ENCODE peak calls at places on chromosomes 12 and 14, in six cellular contexts. I, W, Q, N, L and G are unnamed samples.

GRCh38 chr12:1533602-1534304 is 60.6 kb downstream of the FBXL14 start:
- DNase-seq in I (no peak), L (no peak), N (peak), Q (no peak), W (peak), G (peak)

GRCh38 chr14:29458547-29458946 is 469.1 kb downstream of the PRKD1 start:
- DNase-seq in N (no peak), L (no peak), Q (no peak), I (no peak), W (peak), G (no peak)

GRCh38 chr12:101086490-101086889 is 123.5 kb downstream of the SLC5A8 start:
- DNase-seq in W (no peak), I (no peak), Q (no peak), L (no peak), N (no peak), G (no peak)

GRCh38 chr12:47219243-47219642 is 139.5 kb upstream of the AMIGO2 start:
- DNase-seq in Q (no peak), L (no peak), W (no peak), I (no peak), N (peak), G (no peak)

GRCh38 chr12:47725091-47725772 is at the start of gene ENDOU:
- DNase-seq in N (no peak), W (no peak), L (no peak), I (no peak), Q (no peak), G (no peak)

GRCh38 chr12:85057370-85057963 is 21.3 kb downstream of the LRRIQ1 start:
- DNase-seq in N (no peak), W (peak), Q (no peak), I (no peak), L (no peak), G (peak)

GRCh38 chr14:33282181-33282580 is 343.5 kb downstream of the NPAS3 start:
- DNase-seq in W (no peak), I (no peak), N (no peak), L (no peak), Q (no peak), G (no peak)

GRCh38 chr12:95412826-95413311 is 61.1 kb upstream of the METAP2 start:
- DNase-seq in W (no peak), Q (no peak), I (no peak), L (no peak), N (no peak), G (peak)

GRCh38 chr14:71488703-71489141 is 443.5 kb upstream of the RGS6 start:
- DNase-seq in I (no peak), L (no peak), N (no peak), Q (no peak), W (no peak), G (no peak)

GRCh38 chr14:33026850-33027420 is 88.3 kb downstream of the NPAS3 start:
- DNase-seq in I (no peak), L (no peak), N (no peak), Q (no peak), W (no peak), G (no peak)

GRCh38 chr12:62717636-62718035 is 217.3 kb downstream of the PPM1H start:
- DNase-seq in L (no peak), I (no peak), W (peak), N (no peak), Q (no peak), G (no peak)

GRCh38 chr12:1851126-1851791 is 30.9 kb downstream of the LRTM2 start:
- DNase-seq in I (no peak), Q (no peak), L (no peak), N (no peak), W (no peak), G (peak)

GRCh38 chr12:3947781-3948180 is 74.6 kb upstream of the PARP11 start:
- DNase-seq in W (no peak), N (no peak), I (no peak), Q (no peak), L (no peak), G (no peak)

GRCh38 chr14:85596562-85596961 is 66.6 kb downstream of the FLRT2 start:
- DNase-seq in L (no peak), I (peak), N (no peak), Q (no peak), W (peak), G (no peak)

GRCh38 chr12:93990832-93991748 is 157.3 kb upstream of the PLXNC1 start:
- DNase-seq in Q (no peak), L (no peak), W (no peak), N (no peak), I (no peak), G (peak)

GRCh38 chr12:118061876-118062791 is 1.2 kb upstream of the WSB2 start:
- DNase-seq in I (peak), N (peak), Q (no peak), L (peak), W (peak), G (peak)

GRCh38 chr12:107355004-107355565 is 261.7 kb upstream of the CRY1 start:
- DNase-seq in W (peak), I (no peak), L (no peak), N (no peak), Q (no peak), G (no peak)

GRCh38 chr14:104632781-104633180 is 28.2 kb upstream of the TMEM179 start:
- DNase-seq in Q (no peak), W (no peak), I (no peak), L (no peak), N (no peak), G (no peak)

GRCh38 chr14:96349286-96350075 is 13.7 kb downstream of the ATG2B start:
- DNase-seq in N (no peak), I (no peak), W (no peak), Q (no peak), L (no peak), G (no peak)

GRCh38 chr12:32155041-32155440 is 48.4 kb downstream of the BICD1 start:
- DNase-seq in L (no peak), N (no peak), I (no peak), W (no peak), Q (no peak), G (no peak)

GRCh38 chr12:52200783-52201519 is 9.1 kb upstream of the KRT80 start:
- DNase-seq in I (no peak), W (peak), N (no peak), Q (no peak), L (no peak), G (no peak)

GRCh38 chr12:68800294-68800693 is 7.7 kb upstream of the MDM2 start:
- DNase-seq in Q (no peak), L (no peak), N (no peak), W (no peak), I (no peak), G (no peak)

GRCh38 chr12:579450-580110 is 83.7 kb downstream of the NINJ2 start:
- DNase-seq in W (no peak), Q (no peak), L (no peak), N (no peak), I (no peak), G (no peak)

GRCh38 chr12:56188786-56189335 is 422 bp downstream of the SMARCC2 start:
- DNase-seq in Q (no peak), W (peak), N (no peak), I (no peak), L (peak), G (no peak)

GRCh38 chr12:2974560-2974971 is 15.4 kb downstream of the TEAD4 start:
- DNase-seq in I (no peak), W (no peak), Q (no peak), L (no peak), N (no peak), G (peak)

GRCh38 chr12:104410786-104411185 is 46.0 kb upstream of the CHST11 start:
- DNase-seq in W (no peak), Q (no peak), N (no peak), L (no peak), I (no peak), G (no peak)